ENCODE peak calls at places on chromosomes 2 and 18, in seven cellular contexts. Q is cardiac muscle cell, G is breast epithelium, Y is HepG2, L is testis, C is hepatocyte, F is HL-60. K is an unnamed sample.

GRCh38 chr2:179235463-179236108 is 29.0 kb downstream of the SESTD1 start:
- DNase-seq in Q (peak; percentile 16), G (no peak), Y (peak; percentile 44), L (no peak), C (no peak), F (peak; percentile 19), K (no peak)

GRCh38 chr2:217907266-217907665 is 95.5 kb downstream of the TNS1 start:
- DNase-seq in Q (no peak), G (no peak), Y (no peak), L (no peak), C (no peak), F (no peak), K (no peak)

GRCh38 chr18:5463390-5463789 is 80.4 kb downstream of the EPB41L3 start:
- DNase-seq in Q (peak; percentile 96), G (peak; percentile 18), Y (no peak), L (peak; percentile 31), C (peak; percentile 71), F (peak; percentile 62), K (no peak)

GRCh38 chr2:241064802-241065354 is 37.2 kb downstream of the MTERF4 start:
- DNase-seq in Q (no peak), G (peak; percentile 15), Y (no peak), L (peak; percentile 8), C (no peak), F (no peak), K (no peak)

GRCh38 chr2:24920813-24921441 is 890 bp upstream of the ADCY3 start:
- DNase-seq in Q (no peak), G (no peak), Y (peak; percentile 21), L (no peak), C (no peak), F (no peak), K (no peak)

GRCh38 chr2:227783404-227784138 is 30.1 kb upstream of the CCL20 start:
- DNase-seq in Q (no peak), G (no peak), Y (no peak), L (no peak), C (no peak), F (no peak), K (no peak)

GRCh38 chr18:48227206-48227605 is 182.0 kb downstream of the ZBTB7C start:
- DNase-seq in Q (no peak), G (no peak), Y (no peak), L (no peak), C (no peak), F (no peak), K (no peak)

GRCh38 chr2:8882094-8882493 is 44.7 kb upstream of the KIDINS220 start:
- DNase-seq in Q (peak; percentile 47), G (no peak), Y (peak; percentile 43), L (no peak), C (no peak), F (peak; percentile 13), K (peak; percentile 24)

GRCh38 chr2:207107551-207107950 is 58.2 kb downstream of the KLF7 start:
- DNase-seq in Q (no peak), G (no peak), Y (no peak), L (no peak), C (no peak), F (peak; percentile 90), K (peak; percentile 36)

GRCh38 chr2:206079699-206080465 is 6.1 kb downstream of the INO80D start:
- DNase-seq in Q (no peak), G (no peak), Y (peak; percentile 48), L (no peak), C (no peak), F (no peak), K (no peak)

GRCh38 chr2:240648650-240649275 is 23.5 kb downstream of the GPR35 start:
- DNase-seq in Q (no peak), G (no peak), Y (no peak), L (no peak), C (no peak), F (no peak), K (peak; percentile 69)

GRCh38 chr2:210599476-210599875 is 43.1 kb downstream of the CPS1 start:
- DNase-seq in Q (no peak), G (no peak), Y (no peak), L (no peak), C (no peak), F (no peak), K (no peak)

GRCh38 chr18:36695806-36696205 is 133.0 kb downstream of the TPGS2 start:
- DNase-seq in Q (no peak), G (no peak), Y (no peak), L (no peak), C (no peak), F (no peak), K (no peak)

GRCh38 chr2:137977790-137978189 is 13.5 kb downstream of the HNMT start:
- DNase-seq in Q (no peak), G (no peak), Y (no peak), L (no peak), C (no peak), F (no peak), K (no peak)

GRCh38 chr2:197113221-197113831 is 186.8 kb upstream of the PGAP1 start:
- DNase-seq in Q (peak; percentile 54), G (no peak), Y (peak; percentile 12), L (no peak), C (peak; percentile 42), F (peak; percentile 28), K (peak; percentile 33)

GRCh38 chr2:148876190-148876588 is 1.2 kb downstream of the KIF5C start:
- DNase-seq in Q (no peak), G (no peak), Y (no peak), L (no peak), C (peak; percentile 8), F (no peak), K (no peak)

GRCh38 chr18:7272268-7273049 is 41.6 kb downstream of the LRRC30 start:
- DNase-seq in Q (peak; percentile 88), G (peak; percentile 32), Y (peak; percentile 55), L (peak; percentile 82), C (peak; percentile 84), F (peak; percentile 22), K (peak; percentile 6)

GRCh38 chr2:95185197-95185596 is 19.6 kb downstream of the ZNF2 start:
- DNase-seq in Q (no peak), G (no peak), Y (no peak), L (no peak), C (no peak), F (no peak), K (no peak)

GRCh38 chr2:68336192-68336591 is 16.4 kb upstream of the CNRIP1 start:
- DNase-seq in Q (peak; percentile 77), G (no peak), Y (no peak), L (no peak), C (no peak), F (no peak), K (no peak)

GRCh38 chr18:24009651-24010333 is 4.8 kb upstream of the TTC39C start:
- DNase-seq in Q (no peak), G (no peak), Y (no peak), L (no peak), C (no peak), F (no peak), K (no peak)

GRCh38 chr2:191105082-191105481 is 45.7 kb downstream of the STAT4 start:
- DNase-seq in Q (peak; percentile 15), G (no peak), Y (no peak), L (no peak), C (no peak), F (no peak), K (no peak)

GRCh38 chr2:174577967-174578589 is 19.5 kb downstream of the WIPF1 start:
- DNase-seq in Q (peak; percentile 82), G (no peak), Y (no peak), L (no peak), C (peak; percentile 47), F (peak; percentile 71), K (peak; percentile 36)

GRCh38 chr2:72538486-72538885 is 287.3 kb downstream of the EXOC6B start:
- DNase-seq in Q (peak; percentile 30), G (no peak), Y (no peak), L (no peak), C (no peak), F (no peak), K (no peak)

GRCh38 chr2:76506538-76506937 is 795.8 kb upstream of the GCFC2 start:
- DNase-seq in Q (no peak), G (no peak), Y (no peak), L (no peak), C (no peak), F (no peak), K (no peak)

GRCh38 chr2:113105047-113105446 is 22.4 kb upstream of the IL1RN start:
- DNase-seq in Q (peak; percentile 55), G (no peak), Y (no peak), L (no peak), C (no peak), F (no peak), K (no peak)

GRCh38 chr2:41736105-41736567 is 311.7 kb upstream of the PKDCC start:
- DNase-seq in Q (no peak), G (no peak), Y (no peak), L (no peak), C (no peak), F (peak; percentile 17), K (peak; percentile 91)

GRCh38 chr18:32373995-32374394 is 96.7 kb downstream of the GAREM1 start:
- DNase-seq in Q (peak; percentile 75), G (no peak), Y (no peak), L (peak; percentile 30), C (peak; percentile 70), F (no peak), K (peak; percentile 59)

GRCh38 chr2:35116151-35116550 is 1239.4 kb upstream of the CRIM1 start:
- DNase-seq in Q (no peak), G (no peak), Y (no peak), L (no peak), C (no peak), F (no peak), K (no peak)

GRCh38 chr18:45621068-45621511 is 5.8 kb downstream of the SLC14A2 start:
- DNase-seq in Q (peak; percentile 54), G (peak; percentile 19), Y (peak; percentile 14), L (peak; percentile 56), C (peak; percentile 73), F (peak; percentile 68), K (peak; percentile 57)

DNA sequence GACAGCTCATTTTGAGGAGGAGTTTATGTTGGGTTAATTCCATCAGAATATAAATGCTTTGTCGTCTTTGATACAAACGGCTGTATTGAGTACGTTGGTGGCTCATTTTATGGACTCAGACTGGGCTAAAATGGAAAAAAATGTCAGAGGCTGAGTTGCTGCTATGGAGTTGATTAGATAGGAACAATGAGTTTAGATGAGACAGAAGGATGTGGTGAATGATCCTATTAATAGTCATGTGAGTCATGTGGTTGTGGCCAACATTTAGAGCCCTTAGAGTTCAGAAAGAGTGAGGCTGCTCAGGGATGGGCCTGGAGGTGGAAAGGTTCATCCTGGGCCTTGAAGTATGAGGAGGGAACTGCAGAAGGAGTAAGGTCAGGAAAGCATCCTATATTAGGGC is 434.2 kb downstream of the MEIS1 start:
- DNase-seq in Q (peak; percentile 71), G (no peak), Y (no peak), L (no peak), C (no peak), F (no peak), K (no peak)
- H3K27ac ChIP-seq in Q (no peak overlapping the region), G (no peak overlapping the region), Y (no peak overlapping the region), L (no peak overlapping the region), C (no peak overlapping the region), F (no peak overlapping the region), K (no peak overlapping the region)

GRCh38 chr2:222944552-222944951 is 83.7 kb downstream of the ACSL3 start:
- DNase-seq in Q (peak; percentile 31), G (no peak), Y (no peak), L (no peak), C (no peak), F (no peak), K (no peak)
- H3K27ac ChIP-seq in Q (no peak overlapping the region), G (peak overlapping the region; percentile 26), Y (no peak overlapping the region), L (no peak overlapping the region), C (no peak overlapping the region), F (no peak overlapping the region), K (no peak overlapping the region)

GRCh38 chr18:74709451-74709850 is 111.8 kb downstream of the ZNF407 start:
- DNase-seq in Q (no peak), G (no peak), Y (no peak), L (no peak), C (no peak), F (no peak), K (no peak)
- H3K27ac ChIP-seq in Q (no peak overlapping the region), G (no peak overlapping the region), Y (no peak overlapping the region), L (no peak overlapping the region), C (no peak overlapping the region), F (no peak overlapping the region), K (no peak overlapping the region)

GRCh38 chr18:63150326-63150725 is 169.2 kb downstream of the BCL2 start:
- DNase-seq in Q (no peak), G (no peak), Y (no peak), L (no peak), C (no peak), F (no peak), K (no peak)
- H3K27ac ChIP-seq in Q (no peak overlapping the region), G (no peak overlapping the region), Y (no peak overlapping the region), L (no peak overlapping the region), C (no peak overlapping the region), F (no peak overlapping the region), K (no peak overlapping the region)